ENCODE peak calls at places on chromosomes 1 and 21, in five cellular contexts. L is epithelial cell of esophagus, V is RPMI8226, Y is uterus, O is pancreas. S is an unnamed sample.

GRCh38 chr21:29621525-29621924 is 318.3 kb downstream of the GRIK1 start:
- DNase-seq in L (no peak), V (no peak), Y (no peak), O (no peak), S (no peak)

GRCh38 chr1:88673446-88673845 is 10.6 kb upstream of the PKN2 start:
- DNase-seq in L (no peak), V (no peak), Y (no peak), O (no peak), S (peak)

GRCh38 chr1:54310439-54311328 is 95.5 kb downstream of the SSBP3 start:
- DNase-seq in L (no peak), V (peak), Y (no peak), O (no peak), S (peak)

GRCh38 chr1:107183011-107183410 is 42.2 kb downstream of the NTNG1 start:
- DNase-seq in L (peak), V (no peak), Y (no peak), O (no peak), S (peak)

GRCh38 chr1:185497177-185497576 is 180.1 kb upstream of the IVNS1ABP start:
- DNase-seq in L (no peak), V (no peak), Y (no peak), O (no peak), S (no peak)

GRCh38 chr1:229119161-229119560 is 151.8 kb upstream of the RAB4A start:
- DNase-seq in L (no peak), V (no peak), Y (no peak), O (no peak), S (no peak)

GRCh38 chr1:3903141-3904005 is 3.3 kb upstream of the C1orf174 start:
- DNase-seq in L (no peak), V (no peak), Y (no peak), O (no peak), S (no peak)

GRCh38 chr1:86388228-86388627 is 7.9 kb downstream of the ODF2L start:
- DNase-seq in L (no peak), V (no peak), Y (no peak), O (no peak), S (peak)

GRCh38 chr1:15684468-15685283 is 556 bp downstream of the PLEKHM2 start:
- DNase-seq in L (no peak), V (peak), Y (peak), O (peak), S (peak)